ENCODE peak calls at places on chromosome 3, in six cellular contexts. Q is neural crest cell; M is NCI-H748 treated with DMSO at 0.1 percent for 48 hours; U is stimulated activated CD4-positive, alpha-beta T cell treated with anti-CD3 and anti-CD28 coated beads, Interleukin-15, amount 100 ng/mL, for 1 hour; H is DMS153; W is left cardiac atrium. C is an unnamed sample.
A peak's percentile ranks its signal among the peaks of the same experiment; 100 is the strongest.

GRCh38 chr3:111708157-111708771 is 113.1 kb upstream of the ZBED2 start:
- DNase-seq in Q (no peak), M (no peak), U (no peak), H (no peak), W (no peak), C (no peak)

GRCh38 chr3:10599444-10599843 is 94.1 kb upstream of the ATP2B2 start:
- DNase-seq in Q (no peak), M (no peak), U (no peak), H (no peak), W (no peak), C (no peak)

GRCh38 chr3:167382127-167382526 is 2.0 kb upstream of the ZBBX start:
- DNase-seq in Q (no peak), M (no peak), U (no peak), H (no peak), W (no peak), C (no peak)

GRCh38 chr3:187646906-187647660 is 23.1 kb downstream of the SST start:
- DNase-seq in Q (no peak), M (no peak), U (no peak), H (no peak), W (no peak), C (no peak)

GRCh38 chr3:122787872-122788271 is 5.8 kb downstream of the HSPBAP1 start:
- DNase-seq in Q (no peak), M (no peak), U (no peak), H (no peak), W (no peak), C (no peak)

GRCh38 chr3:114878119-114878839 is 268.8 kb downstream of the ZBTB20 start:
- DNase-seq in Q (no peak), M (no peak), U (no peak), H (no peak), W (no peak), C (peak; percentile 29)

GRCh38 chr3:152444029-152444641 is 175.4 kb downstream of the MBNL1 start:
- DNase-seq in Q (no peak), M (peak; percentile 18), U (no peak), H (peak; percentile 49), W (no peak), C (peak; percentile 33)

GRCh38 chr3:32121137-32121536 is 14.7 kb downstream of the GPD1L start:
- DNase-seq in Q (no peak), M (no peak), U (no peak), H (no peak), W (no peak), C (no peak)

GRCh38 chr3:10706156-10707088 is 109.6 kb upstream of the SLC6A11 start:
- DNase-seq in Q (no peak), M (no peak), U (no peak), H (no peak), W (no peak), C (no peak)

GRCh38 chr3:1235526-1236120 is 142.8 kb downstream of the CNTN6 start:
- DNase-seq in Q (no peak), M (no peak), U (no peak), H (no peak), W (no peak), C (peak; percentile 1)

GRCh38 chr3:36365829-36366228 is 14.5 kb upstream of the STAC start:
- DNase-seq in Q (no peak), M (no peak), U (no peak), H (no peak), W (no peak), C (no peak)

GRCh38 chr3:42653560-42654330 is at the start of gene ZBTB47:
- DNase-seq in Q (no peak), M (no peak), U (no peak), H (no peak), W (peak; percentile 82), C (peak; percentile 4)

GRCh38 chr3:147886889-147887288 is 477.7 kb downstream of the ZIC1 start:
- DNase-seq in Q (no peak), M (no peak), U (no peak), H (no peak), W (no peak), C (no peak)

GRCh38 chr3:8673083-8673737 is 28.6 kb upstream of the SSUH2 start:
- DNase-seq in Q (no peak), M (no peak), U (no peak), H (no peak), W (no peak), C (no peak)

GRCh38 chr3:194686414-194686815 is 732 bp downstream of the FAM43A start:
- DNase-seq in Q (no peak), M (no peak), U (no peak), H (no peak), W (no peak), C (no peak)

GRCh38 chr3:72193768-72194463 is 409.0 kb upstream of the PROK2 start:
- DNase-seq in Q (no peak), M (no peak), U (no peak), H (no peak), W (no peak), C (no peak)

GRCh38 chr3:185400866-185401265 is 37.9 kb downstream of the MAP3K13 start:
- DNase-seq in Q (no peak), M (no peak), U (no peak), H (no peak), W (no peak), C (no peak)

GRCh38 chr3:16085884-16086608 is 88.4 kb upstream of the GALNT15 start:
- DNase-seq in Q (no peak), M (no peak), U (no peak), H (no peak), W (peak; percentile 74), C (no peak)

GRCh38 chr3:42660898-42661297 is 7.4 kb downstream of the ZBTB47 start:
- DNase-seq in Q (no peak), M (no peak), U (no peak), H (no peak), W (peak; percentile 63), C (peak; percentile 31)

GRCh38 chr3:107913671-107914070 is 177.2 kb downstream of the CD47 start:
- DNase-seq in Q (no peak), M (no peak), U (no peak), H (no peak), W (no peak), C (no peak)

GRCh38 chr3:155130001-155130400 is 49.9 kb downstream of the MME start:
- DNase-seq in Q (no peak), M (no peak), U (no peak), H (no peak), W (no peak), C (no peak)

GRCh38 chr3:14605070-14605469 is 46.5 kb upstream of the CCDC174 start:
- DNase-seq in Q (no peak), M (no peak), U (no peak), H (no peak), W (no peak), C (no peak)

GRCh38 chr3:61613666-61614065 is 52.3 kb downstream of the PTPRG start:
- DNase-seq in Q (no peak), M (no peak), U (no peak), H (no peak), W (no peak), C (no peak)

GRCh38 chr3:188916934-188917391 is 254.8 kb upstream of the TPRG1 start:
- DNase-seq in Q (no peak), M (no peak), U (no peak), H (no peak), W (no peak), C (no peak)

GRCh38 chr3:133797396-133798105 is 8.1 kb upstream of the SRPRB start:
- DNase-seq in Q (no peak), M (no peak), U (no peak), H (no peak), W (no peak), C (no peak)

GRCh38 chr3:46926447-46926846 is 48.9 kb downstream of the PTH1R start:
- DNase-seq in Q (no peak), M (no peak), U (no peak), H (no peak), W (no peak), C (no peak)

GRCh38 chr3:134249442-134249841 is 1.2 kb downstream of the RYK start:
- DNase-seq in Q (no peak), M (no peak), U (no peak), H (no peak), W (no peak), C (no peak)

GRCh38 chr3:193971268-193971751 is 164.6 kb upstream of the HES1 start:
- DNase-seq in Q (no peak), M (no peak), U (no peak), H (no peak), W (no peak), C (no peak)

C was measured in SHP77.